ENCODE peak calls at places on chromosomes 13 and 19, in four cellular contexts. One of them, this sample, is unnamed.

GRCh38 chr13:67101730-67102467 is 128.2 kb downstream of the PCDH9 start:
- DNase-seq in breast epithelium: no peak
- DNase-seq in choroid plexus epithelial cell: peak; percentile 44
- DNase-seq in spleen: no peak
- DNase-seq in this sample: peak; percentile 15

GRCh38 chr19:27740396-27740795 is 1472.6 kb downstream of the UQCRFS1 start:
- DNase-seq in breast epithelium: no peak
- DNase-seq in choroid plexus epithelial cell: no peak
- DNase-seq in spleen: no peak
- DNase-seq in this sample: no peak

GRCh38 chr19:58558066-58558622 is at the start of gene UBE2M:
- DNase-seq in breast epithelium: no peak
- DNase-seq in choroid plexus epithelial cell: peak; percentile 64
- DNase-seq in spleen: peak; percentile 95
- DNase-seq in this sample: peak; percentile 35

GRCh38 chr13:114016321-114017027 is 42.6 kb upstream of the C13orf46 start:
- DNase-seq in breast epithelium: no peak
- DNase-seq in choroid plexus epithelial cell: no peak
- DNase-seq in spleen: no peak
- DNase-seq in this sample: no peak

GRCh38 chr19:23991170-23991569 is 76.5 kb downstream of the ZNF726 start:
- DNase-seq in breast epithelium: no peak
- DNase-seq in choroid plexus epithelial cell: peak; percentile 4
- DNase-seq in spleen: no peak
- DNase-seq in this sample: no peak

GRCh38 chr19:55310498-55310897 is 14.6 kb downstream of the TMEM150B start:
- DNase-seq in breast epithelium: no peak
- DNase-seq in choroid plexus epithelial cell: no peak
- DNase-seq in spleen: no peak
- DNase-seq in this sample: no peak

GRCh38 chr19:30932854-30933253 is 416.4 kb downstream of the TSHZ3 start:
- DNase-seq in breast epithelium: no peak
- DNase-seq in choroid plexus epithelial cell: no peak
- DNase-seq in spleen: no peak
- DNase-seq in this sample: no peak

GRCh38 chr19:45153339-45154063 is 7.3 kb downstream of the NKPD1 start:
- DNase-seq in breast epithelium: no peak
- DNase-seq in choroid plexus epithelial cell: peak; percentile 75
- DNase-seq in spleen: no peak
- DNase-seq in this sample: peak; percentile 23

GRCh38 chr13:72399351-72399750 is 328.1 kb downstream of the MZT1 start:
- DNase-seq in breast epithelium: no peak
- DNase-seq in choroid plexus epithelial cell: no peak
- DNase-seq in spleen: no peak
- DNase-seq in this sample: no peak

GRCh38 chr19:50318438-50318837 is 10.7 kb downstream of the KCNC3 start:
- DNase-seq in breast epithelium: no peak
- DNase-seq in choroid plexus epithelial cell: no peak
- DNase-seq in spleen: no peak
- DNase-seq in this sample: no peak

GRCh38 chr13:28237944-28238343 is 99.6 kb downstream of the PAN3 start:
- DNase-seq in breast epithelium: no peak
- DNase-seq in choroid plexus epithelial cell: no peak
- DNase-seq in spleen: no peak
- DNase-seq in this sample: no peak

GRCh38 chr19:16566702-16567101 is 5.5 kb downstream of the SLC35E1 start:
- DNase-seq in breast epithelium: no peak
- DNase-seq in choroid plexus epithelial cell: no peak
- DNase-seq in spleen: no peak
- DNase-seq in this sample: no peak

GRCh38 chr13:98103942-98104880 is 38.7 kb upstream of the FARP1 start:
- DNase-seq in breast epithelium: no peak
- DNase-seq in choroid plexus epithelial cell: peak; percentile 39
- DNase-seq in spleen: no peak
- DNase-seq in this sample: no peak

GRCh38 chr19:8449830-8450229 is 5.1 kb downstream of the HNRNPM start:
- DNase-seq in breast epithelium: peak; percentile 40
- DNase-seq in choroid plexus epithelial cell: no peak
- DNase-seq in spleen: no peak
- DNase-seq in this sample: no peak

GRCh38 chr19:38452430-38453366 is 19.2 kb downstream of the RYR1 start:
- DNase-seq in breast epithelium: no peak
- DNase-seq in choroid plexus epithelial cell: no peak
- DNase-seq in spleen: no peak
- DNase-seq in this sample: no peak

GRCh38 chr19:18291590-18292459 is 10.4 kb upstream of the JUND start:
- DNase-seq in breast epithelium: peak; percentile 91
- DNase-seq in choroid plexus epithelial cell: peak; percentile 87
- DNase-seq in spleen: peak; percentile 98
- DNase-seq in this sample: peak; percentile 90

GRCh38 chr19:35299523-35300339 is 7.8 kb downstream of the MAG start:
- DNase-seq in breast epithelium: no peak
- DNase-seq in choroid plexus epithelial cell: no peak
- DNase-seq in spleen: no peak
- DNase-seq in this sample: no peak

GRCh38 chr19:55467236-55468053 is 2.9 kb upstream of the C19orf85 start:
- DNase-seq in breast epithelium: no peak
- DNase-seq in choroid plexus epithelial cell: peak; percentile 82
- DNase-seq in spleen: peak; percentile 93
- DNase-seq in this sample: no peak

GRCh38 chr19:55258476-55258827 is 365 bp downstream of the PPP6R1 start:
- DNase-seq in breast epithelium: peak; percentile 30
- DNase-seq in choroid plexus epithelial cell: no peak
- DNase-seq in spleen: no peak
- DNase-seq in this sample: no peak

GRCh38 chr13:114226699-114227323 is 7.9 kb upstream of the CDC16 start:
- DNase-seq in breast epithelium: peak; percentile 75
- DNase-seq in choroid plexus epithelial cell: peak; percentile 86
- DNase-seq in spleen: peak; percentile 93
- DNase-seq in this sample: peak; percentile 75

GRCh38 chr13:88217372-88217771 is 546.2 kb downstream of the SLITRK5 start:
- DNase-seq in breast epithelium: no peak
- DNase-seq in choroid plexus epithelial cell: no peak
- DNase-seq in spleen: no peak
- DNase-seq in this sample: no peak

GRCh38 chr19:34678085-34678412 is 571 bp downstream of the ZNF302 start:
- DNase-seq in breast epithelium: no peak
- DNase-seq in choroid plexus epithelial cell: no peak
- DNase-seq in spleen: no peak
- DNase-seq in this sample: no peak

GRCh38 chr13:36360863-36361262 is 14.7 kb upstream of the SPART start:
- DNase-seq in breast epithelium: no peak
- DNase-seq in choroid plexus epithelial cell: no peak
- DNase-seq in spleen: no peak
- DNase-seq in this sample: no peak

GRCh38 chr19:39676004-39676403 is 20.3 kb downstream of the LGALS16 start:
- DNase-seq in breast epithelium: no peak
- DNase-seq in choroid plexus epithelial cell: no peak
- DNase-seq in spleen: no peak
- DNase-seq in this sample: no peak

GRCh38 chr13:111946214-111946613 is 120.7 kb upstream of the SOX1 start:
- DNase-seq in breast epithelium: no peak
- DNase-seq in choroid plexus epithelial cell: no peak
- DNase-seq in spleen: peak; percentile 36
- DNase-seq in this sample: no peak

GRCh38 chr13:44049546-44049945 is 169.8 kb downstream of the LACC1 start:
- DNase-seq in breast epithelium: no peak
- DNase-seq in choroid plexus epithelial cell: no peak
- DNase-seq in spleen: no peak
- DNase-seq in this sample: no peak

GRCh38 chr13:29702912-29703351 is 107.4 kb upstream of the SLC7A1 start:
- DNase-seq in breast epithelium: no peak
- DNase-seq in choroid plexus epithelial cell: peak; percentile 94
- DNase-seq in spleen: no peak
- DNase-seq in this sample: peak; percentile 88

GRCh38 chr13:74290324-74290773 is 156.1 kb upstream of the KLF12 start:
- DNase-seq in breast epithelium: peak; percentile 51
- DNase-seq in choroid plexus epithelial cell: peak; percentile 98
- DNase-seq in spleen: no peak
- DNase-seq in this sample: peak; percentile 96

GRCh38 chr13:90717451-90717936 is 630.0 kb upstream of the MIR17HG start:
- DNase-seq in breast epithelium: no peak
- DNase-seq in choroid plexus epithelial cell: peak; percentile 87
- DNase-seq in spleen: no peak
- DNase-seq in this sample: peak; percentile 86

GRCh38 chr13:99425485-99426341 is 75.6 kb upstream of the TM9SF2 start:
- DNase-seq in breast epithelium: no peak
- DNase-seq in choroid plexus epithelial cell: no peak
- DNase-seq in spleen: peak; percentile 92
- DNase-seq in this sample: no peak

GRCh38 chr13:110010433-110011135 is 224.2 kb upstream of the IRS2 start:
- DNase-seq in breast epithelium: no peak
- DNase-seq in choroid plexus epithelial cell: peak; percentile 80
- DNase-seq in spleen: no peak
- DNase-seq in this sample: peak; percentile 24

GRCh38 chr13:27339299-27339698 is 68.7 kb downstream of the RASL11A start:
- DNase-seq in breast epithelium: no peak
- DNase-seq in choroid plexus epithelial cell: peak; percentile 73
- DNase-seq in spleen: no peak
- DNase-seq in this sample: peak; percentile 44

GRCh38 chr13:110278859-110279258 is 28.1 kb downstream of the COL4A1 start:
- DNase-seq in breast epithelium: no peak
- DNase-seq in choroid plexus epithelial cell: no peak
- DNase-seq in spleen: no peak
- DNase-seq in this sample: no peak

GRCh38 chr19:49805822-49806612 is 7.1 kb downstream of the FUZ start:
- DNase-seq in breast epithelium: no peak
- DNase-seq in choroid plexus epithelial cell: no peak
- DNase-seq in spleen: no peak
- DNase-seq in this sample: no peak

GRCh38 chr13:79741006-79741405 is 260.1 kb downstream of the NDFIP2 start:
- DNase-seq in breast epithelium: no peak
- DNase-seq in choroid plexus epithelial cell: peak; percentile 64
- DNase-seq in spleen: no peak
- DNase-seq in this sample: peak; percentile 52

GRCh38 chr19:42538841-42539709 is 10.8 kb upstream of the CEACAM1 start:
- DNase-seq in breast epithelium: no peak
- DNase-seq in choroid plexus epithelial cell: no peak
- DNase-seq in spleen: no peak
- DNase-seq in this sample: no peak

GRCh38 chr13:45413826-45414312 is 4.3 kb downstream of the SLC25A30 start:
- DNase-seq in breast epithelium: no peak
- DNase-seq in choroid plexus epithelial cell: no peak
- DNase-seq in spleen: no peak
- DNase-seq in this sample: no peak
- H3K4me3 ChIP-seq in breast epithelium: peak overlapping the region; percentile 60
- H3K4me3 ChIP-seq in choroid plexus epithelial cell: no peak overlapping the region
- H3K4me3 ChIP-seq in spleen: peak overlapping the region; percentile 29
- H3K4me3 ChIP-seq in this sample: no peak overlapping the region

GRCh38 chr19:1618157-1619093 is 13.2 kb upstream of the UQCR11 start:
- DNase-seq in breast epithelium: no peak
- DNase-seq in choroid plexus epithelial cell: peak; percentile 26
- DNase-seq in spleen: no peak
- DNase-seq in this sample: peak; percentile 6
- TF ChIP-seq CTCF in breast epithelium: peak; percentile 41
- TF ChIP-seq CTCF in choroid plexus epithelial cell: peak; percentile 53
- TF ChIP-seq CTCF in spleen: peak; percentile 30
- TF ChIP-seq CTCF in this sample: peak; percentile 43

DNA sequence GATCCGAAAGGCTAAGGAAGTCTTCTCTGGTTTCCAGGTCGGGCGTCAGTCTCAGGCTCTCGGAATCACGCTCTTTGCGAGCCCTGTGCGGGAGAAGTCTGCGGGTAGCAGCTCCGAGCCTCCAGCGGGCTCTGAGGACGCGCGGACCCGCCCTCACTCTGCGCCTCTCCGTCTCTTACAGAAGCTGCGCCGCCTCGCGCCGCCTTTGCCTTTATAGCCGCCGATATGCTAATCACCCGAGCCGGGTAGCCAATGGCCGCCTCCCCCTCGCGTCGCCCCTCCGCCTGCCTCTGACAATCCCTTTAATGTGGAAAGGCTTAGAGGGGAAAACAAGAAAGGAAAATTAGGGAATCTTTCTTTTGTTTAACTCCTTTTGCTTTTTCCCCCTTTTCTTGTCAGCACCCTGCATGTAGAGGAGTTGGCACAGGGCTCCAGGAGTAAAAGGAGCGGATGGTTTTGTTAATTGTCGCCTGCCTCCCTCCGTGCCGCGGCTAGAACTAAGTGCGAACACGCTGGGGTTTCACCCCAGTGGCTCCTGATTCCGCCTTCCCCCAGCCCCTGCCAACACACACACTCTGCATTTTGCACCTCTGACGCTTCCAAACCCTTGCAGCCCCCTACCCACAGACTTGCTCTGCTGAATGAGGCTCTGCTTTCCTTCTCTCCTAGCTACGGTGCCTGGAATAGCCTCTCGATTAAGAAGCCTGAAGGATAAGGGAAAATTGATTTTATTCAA is at the start of gene PCDH8:
- DNase-seq in breast epithelium: no peak
- DNase-seq in choroid plexus epithelial cell: no peak
- DNase-seq in spleen: no peak
- DNase-seq in this sample: no peak
- H3K4me3 ChIP-seq in breast epithelium: peak within 1 kb of the TSS; percentile 54
- H3K4me3 ChIP-seq in choroid plexus epithelial cell: no peak within 1 kb of the TSS
- H3K4me3 ChIP-seq in spleen: no peak within 1 kb of the TSS
- H3K4me3 ChIP-seq in this sample: no peak within 1 kb of the TSS

GRCh38 chr19:32469796-32470195 is 64.2 kb downstream of the DPY19L3 start:
- DNase-seq in breast epithelium: no peak
- DNase-seq in choroid plexus epithelial cell: peak; percentile 17
- DNase-seq in spleen: no peak
- DNase-seq in this sample: no peak

GRCh38 chr19:32459199-32459865 is 53.8 kb downstream of the DPY19L3 start:
- DNase-seq in breast epithelium: no peak
- DNase-seq in choroid plexus epithelial cell: no peak
- DNase-seq in spleen: no peak
- DNase-seq in this sample: no peak

GRCh38 chr19:32465176-32465575 is 59.6 kb downstream of the DPY19L3 start:
- DNase-seq in breast epithelium: no peak
- DNase-seq in choroid plexus epithelial cell: no peak
- DNase-seq in spleen: no peak
- DNase-seq in this sample: no peak

GRCh38 chr19:32460476-32460875 is 54.9 kb downstream of the DPY19L3 start:
- DNase-seq in breast epithelium: no peak
- DNase-seq in choroid plexus epithelial cell: no peak
- DNase-seq in spleen: no peak
- DNase-seq in this sample: no peak

DNA sequence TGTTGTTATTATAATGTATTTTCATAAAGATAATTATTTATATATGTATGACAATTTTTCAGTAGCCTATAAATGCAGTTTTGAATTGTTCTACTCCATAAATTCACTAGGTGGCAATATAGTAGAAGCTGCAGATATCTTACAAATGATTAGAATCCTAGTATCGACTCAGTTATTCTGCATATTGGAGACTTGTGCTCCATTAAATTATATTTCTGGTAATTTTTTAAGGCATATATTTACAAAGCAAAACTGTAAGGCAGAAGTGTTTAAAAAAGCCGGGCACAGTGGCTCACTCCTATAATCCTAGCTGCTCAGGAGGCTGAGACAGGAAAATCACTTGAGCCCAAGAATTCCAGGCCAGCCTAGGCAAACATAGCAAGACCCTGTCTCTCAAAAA is 58.7 kb downstream of the DPY19L3 start:
- DNase-seq in breast epithelium: no peak
- DNase-seq in choroid plexus epithelial cell: peak; percentile 50
- DNase-seq in spleen: no peak
- DNase-seq in this sample: peak; percentile 23
- TF ChIP-seq CTCF in breast epithelium: no peak
- TF ChIP-seq CTCF in choroid plexus epithelial cell: peak; percentile 51
- TF ChIP-seq CTCF in spleen: no peak
- TF ChIP-seq CTCF in this sample: peak; percentile 40

GRCh38 chr13:94726425-94726824 is 14.1 kb upstream of the SOX21 start:
- DNase-seq in breast epithelium: no peak
- DNase-seq in choroid plexus epithelial cell: no peak
- DNase-seq in spleen: no peak
- DNase-seq in this sample: no peak
- H3K4me3 ChIP-seq in breast epithelium: no peak overlapping the region
- H3K4me3 ChIP-seq in choroid plexus epithelial cell: no peak overlapping the region
- H3K4me3 ChIP-seq in spleen: no peak overlapping the region
- H3K4me3 ChIP-seq in this sample: no peak overlapping the region